ENCODE peak calls at places on chromosomes 16 and 17, in six cellular contexts. G is transverse colon; V is tibial nerve; X is naive thymus-derived CD4-positive, alpha-beta T cell; H is mesendoderm; P is lung. T is an unnamed sample. For H3K4me1, the result is how much of the 10 kb centered on the place peaks cover.

GRCh38 chr17:27466376-27466747 is 10.1 kb downstream of the KSR1 start:
- DNase-seq in G (no peak), V (no peak), X (no peak), H (no peak), P (no peak), T (no peak)

GRCh38 chr17:63772801-63773271 is 561 bp downstream of the CCDC47 start:
- DNase-seq in G (peak), V (no peak), X (no peak), H (peak), P (no peak), T (no peak)

GRCh38 chr16:53503270-53503911 is 382 bp upstream of the AKTIP start:
- DNase-seq in G (peak), V (peak), X (peak), H (peak), P (peak), T (peak)

GRCh38 chr16:85375282-85375681 is 237.8 kb upstream of the GSE1 start:
- DNase-seq in G (no peak), V (no peak), X (no peak), H (no peak), P (no peak), T (no peak)

GRCh38 chr17:4759776-4760236 is 11.9 kb upstream of the TM4SF5 start:
- DNase-seq in G (no peak), V (no peak), X (no peak), H (no peak), P (no peak), T (no peak)

GRCh38 chr17:48241131-48241591 is 133.6 kb downstream of the SNX11 start:
- DNase-seq in G (no peak), V (no peak), X (no peak), H (peak), P (peak), T (peak)

GRCh38 chr17:76122411-76123126 is 18.5 kb downstream of the FOXJ1 start:
- DNase-seq in G (no peak), V (no peak), X (no peak), H (no peak), P (no peak), T (no peak)

GRCh38 chr16:19284207-19284606 is 1.3 kb upstream of the CLEC19A start:
- DNase-seq in G (no peak), V (no peak), X (no peak), H (no peak), P (peak), T (no peak)

GRCh38 chr16:77090062-77090461 is 100.9 kb upstream of the MON1B start:
- DNase-seq in G (no peak), V (no peak), X (no peak), H (no peak), P (no peak), T (no peak)

GRCh38 chr17:80666867-80667266 is 122.2 kb downstream of the RPTOR start:
- DNase-seq in G (no peak), V (no peak), X (no peak), H (no peak), P (no peak), T (no peak)

GRCh38 chr17:76735006-76735405 is 2.1 kb downstream of the SRSF2 start:
- DNase-seq in G (no peak), V (no peak), X (no peak), H (no peak), P (no peak), T (no peak)

GRCh38 chr16:4322121-4323035 is 6.5 kb downstream of the GLIS2 start:
- DNase-seq in G (no peak), V (no peak), X (no peak), H (no peak), P (no peak), T (no peak)

GRCh38 chr17:58576679-58577367 is 62.4 kb upstream of the MTMR4 start:
- DNase-seq in G (no peak), V (no peak), X (no peak), H (no peak), P (no peak), T (no peak)

GRCh38 chr17:48550313-48551205 is 5.7 kb upstream of the HOXB2 start:
- DNase-seq in G (no peak), V (no peak), X (no peak), H (no peak), P (no peak), T (no peak)

GRCh38 chr17:19002805-19003542 is 1.6 kb downstream of the FAM83G start:
- DNase-seq in G (no peak), V (no peak), X (peak), H (no peak), P (no peak), T (no peak)

GRCh38 chr16:56842133-56842532 is 22.9 kb upstream of the SLC12A3 start:
- DNase-seq in G (no peak), V (no peak), X (no peak), H (no peak), P (no peak), T (no peak)

GRCh38 chr16:30351586-30352419 is 3.3 kb downstream of the CD2BP2 start:
- DNase-seq in G (peak), V (peak), X (no peak), H (no peak), P (peak), T (no peak)

GRCh38 chr17:62751350-62751691 is 56.8 kb downstream of the MARCHF10 start:
- DNase-seq in G (no peak), V (no peak), X (no peak), H (no peak), P (no peak), T (no peak)

GRCh38 chr16:14056970-14057369 is 14.1 kb upstream of the MRTFB start:
- DNase-seq in G (no peak), V (no peak), X (no peak), H (no peak), P (no peak), T (no peak)

GRCh38 chr17:41966453-41967140 is at the start of gene CNP:
- DNase-seq in G (peak), V (peak), X (peak), H (peak), P (peak), T (peak)

GRCh38 chr17:41959336-41960095 is 7.1 kb upstream of the CNP start:
- DNase-seq in G (no peak), V (no peak), X (no peak), H (peak), P (no peak), T (peak)

GRCh38 chr17:41962111-41962510 is 4.5 kb upstream of the CNP start:
- DNase-seq in G (no peak), V (no peak), X (no peak), H (no peak), P (no peak), T (no peak)

GRCh38 chr17:41965694-41966375 is 760 bp upstream of the CNP start:
- DNase-seq in G (peak), V (no peak), X (peak), H (peak), P (peak), T (no peak)

DNA sequence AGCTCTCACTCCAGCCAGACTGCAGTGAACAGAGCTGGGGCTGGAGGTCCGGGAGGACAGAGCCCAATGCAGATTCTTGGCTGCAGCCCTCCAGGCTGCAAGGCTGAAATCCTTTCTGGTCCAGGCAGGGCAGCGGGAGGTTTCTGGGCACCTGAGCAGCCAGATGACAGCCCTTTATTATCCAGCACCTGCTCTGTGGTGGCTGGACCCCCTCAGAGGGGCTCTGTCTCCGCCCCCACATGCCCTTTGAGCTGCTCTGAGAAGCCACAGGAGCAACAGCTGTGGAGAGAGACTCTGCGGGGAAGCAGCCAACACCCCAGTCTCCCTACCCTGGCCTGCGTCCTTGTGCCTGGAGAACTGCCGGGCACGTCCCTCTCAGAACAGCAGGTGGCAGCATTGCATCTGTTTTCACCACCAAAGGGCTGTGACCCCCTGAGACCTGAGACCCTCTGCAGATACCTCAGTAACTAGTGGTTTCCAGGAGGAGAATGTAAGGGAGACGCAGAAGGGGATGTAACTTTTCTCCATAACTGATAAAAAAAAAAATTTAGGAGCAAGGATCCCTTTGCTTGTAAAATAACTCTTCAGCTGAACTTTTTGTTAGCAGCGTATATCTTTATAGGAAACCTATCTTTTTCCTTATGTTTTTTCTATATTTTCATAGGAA is 3.7 kb upstream of the CNP start:
- DNase-seq in G (peak), V (peak), X (peak), H (peak), P (peak), T (peak)
- H3K4me1 ChIP-seq in G (under half), V (under half), X (under half), H (under half), P (under half), T (under half)

GRCh38 chr16:23678430-23679273 is at the start of gene PLK1:
- DNase-seq in G (peak), V (peak), X (peak), H (peak), P (peak), T (peak)
- H3K4me1 ChIP-seq in G (under half), V (under half), X (under half), H (under half), P (under half), T (under half)

GRCh38 chr16:25771812-25772568 is 80.2 kb downstream of the HS3ST4 start:
- DNase-seq in G (no peak), V (no peak), X (no peak), H (peak), P (no peak), T (no peak)
- H3K4me1 ChIP-seq in G (under half), V (under half), X (under half), H (under half), P (under half), T (under half)

GRCh38 chr16:15636392-15636873 is 6.5 kb downstream of the MARF1 start:
- DNase-seq in G (no peak), V (no peak), X (peak), H (no peak), P (no peak), T (no peak)
- H3K4me1 ChIP-seq in G (under half), V (under half), X (under half), H (under half), P (under half), T (under half)

GRCh38 chr17:30158896-30159625 is 42.4 kb downstream of the NSRP1 start:
- DNase-seq in G (no peak), V (no peak), X (no peak), H (no peak), P (no peak), T (no peak)

GRCh38 chr17:30165960-30166359 is 49.3 kb downstream of the NSRP1 start:
- DNase-seq in G (no peak), V (no peak), X (no peak), H (no peak), P (no peak), T (no peak)

GRCh38 chr17:30160419-30161172 is 44.0 kb downstream of the NSRP1 start:
- DNase-seq in G (no peak), V (no peak), X (no peak), H (no peak), P (no peak), T (no peak)

GRCh38 chr17:30164531-30164930 is 47.9 kb downstream of the NSRP1 start:
- DNase-seq in G (no peak), V (no peak), X (no peak), H (no peak), P (no peak), T (no peak)

DNA sequence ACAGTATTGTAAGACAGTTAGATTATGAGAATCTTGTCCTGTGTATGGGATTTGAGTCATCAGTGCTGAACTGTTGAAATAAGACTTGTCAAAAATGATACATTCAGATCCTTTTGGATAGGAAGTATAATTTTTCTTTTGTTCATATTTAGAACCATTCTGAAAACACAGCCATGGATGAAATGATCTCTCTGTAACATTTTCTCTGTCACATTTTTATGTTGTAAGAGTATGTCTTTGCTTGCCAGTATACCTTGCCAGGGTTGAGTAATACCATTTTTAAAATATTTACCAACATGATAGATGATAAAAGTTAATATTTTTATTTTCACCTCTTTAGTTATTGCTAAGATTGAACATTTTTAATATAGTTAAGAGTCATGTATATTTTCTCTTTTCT is 45.0 kb downstream of the NSRP1 start:
- DNase-seq in G (no peak), V (no peak), X (no peak), H (no peak), P (no peak), T (no peak)
- H3K4me1 ChIP-seq in G (under half), V (under half), X (under half), H (under half), P (under half), T (under half)

GRCh38 chr17:17971431-17972125 is 622 bp downstream of the TOM1L2 start:
- DNase-seq in G (peak), V (no peak), X (peak), H (peak), P (peak), T (no peak)
- H3K4me1 ChIP-seq in G (under half), V (under half), X (under half), H (under half), P (under half), T (under half)

GRCh38 chr17:50920891-50921595 is 54.9 kb upstream of the TOB1 start:
- DNase-seq in G (peak), V (no peak), X (no peak), H (no peak), P (no peak), T (no peak)

GRCh38 chr17:50920041-50920410 is 53.9 kb upstream of the TOB1 start:
- DNase-seq in G (no peak), V (no peak), X (no peak), H (no peak), P (no peak), T (no peak)

GRCh38 chr17:50922739-50923405 is 56.7 kb upstream of the TOB1 start:
- DNase-seq in G (peak), V (no peak), X (no peak), H (no peak), P (no peak), T (no peak)

GRCh38 chr17:50923611-50924010 is 57.5 kb upstream of the TOB1 start:
- DNase-seq in G (no peak), V (no peak), X (no peak), H (no peak), P (no peak), T (peak)

DNA sequence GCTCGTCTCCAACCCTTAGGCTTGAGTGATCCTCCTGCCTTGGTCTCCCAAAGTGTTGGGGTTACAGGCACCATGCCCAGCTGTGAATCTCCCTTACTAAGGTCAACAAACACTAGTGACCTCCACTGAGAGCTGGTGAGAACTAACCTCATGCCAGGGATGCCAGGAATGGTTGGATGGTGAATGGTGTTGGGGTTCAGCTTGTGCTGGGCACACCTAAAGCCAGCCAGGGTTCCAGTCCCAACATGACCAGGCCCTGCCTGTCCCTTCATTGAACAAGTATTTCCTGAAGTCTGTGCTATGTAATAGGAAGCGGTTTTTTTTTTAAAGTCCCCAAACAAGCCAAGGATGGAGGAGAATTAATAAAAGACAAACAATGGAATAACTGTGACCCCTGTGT is 56.0 kb upstream of the TOB1 start:
- DNase-seq in G (no peak), V (no peak), X (no peak), H (no peak), P (no peak), T (no peak)
- H3K4me1 ChIP-seq in G (half or more), V (under half), X (under half), H (under half), P (under half), T (under half)

DNA sequence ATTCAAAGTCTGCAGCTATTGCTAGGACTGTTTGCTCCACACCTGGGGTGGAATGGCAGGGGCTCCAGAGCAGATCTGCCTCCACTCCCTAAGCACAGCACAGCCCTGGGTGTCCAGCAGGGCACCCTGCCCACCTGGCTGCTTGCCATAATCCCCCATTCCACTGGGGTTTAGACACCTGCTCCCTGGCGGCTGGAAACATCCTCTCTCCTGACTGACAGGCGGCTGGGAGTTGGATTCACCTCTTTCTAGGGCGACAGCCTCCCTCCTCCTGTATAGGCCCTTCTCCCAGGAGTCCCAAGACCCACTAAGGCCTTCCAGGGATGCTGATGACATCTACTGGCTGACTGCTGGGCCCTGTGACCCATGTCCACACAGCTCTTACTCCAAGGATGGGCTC is 18.0 kb downstream of the HDAC5 start:
- DNase-seq in G (no peak), V (no peak), X (no peak), H (no peak), P (no peak), T (peak)
- H3K4me1 ChIP-seq in G (under half), V (under half), X (under half), H (under half), P (under half), T (under half)

GRCh38 chr16:67669499-67670101 is 3.0 kb downstream of the C16orf86 start:
- DNase-seq in G (no peak), V (no peak), X (no peak), H (no peak), P (no peak), T (no peak)
- H3K4me1 ChIP-seq in G (under half), V (under half), X (under half), H (under half), P (under half), T (under half)

GRCh38 chr17:55434721-55435120 is 13.1 kb upstream of the MMD start:
- DNase-seq in G (no peak), V (no peak), X (no peak), H (no peak), P (no peak), T (no peak)

GRCh38 chr17:55435408-55435807 is 13.8 kb upstream of the MMD start:
- DNase-seq in G (no peak), V (no peak), X (no peak), H (no peak), P (no peak), T (no peak)

GRCh38 chr17:55437165-55437605 is 15.6 kb upstream of the MMD start:
- DNase-seq in G (no peak), V (no peak), X (no peak), H (peak), P (no peak), T (no peak)

GRCh38 chr17:55433629-55434422 is 12.2 kb upstream of the MMD start:
- DNase-seq in G (peak), V (no peak), X (no peak), H (no peak), P (peak), T (no peak)

DNA sequence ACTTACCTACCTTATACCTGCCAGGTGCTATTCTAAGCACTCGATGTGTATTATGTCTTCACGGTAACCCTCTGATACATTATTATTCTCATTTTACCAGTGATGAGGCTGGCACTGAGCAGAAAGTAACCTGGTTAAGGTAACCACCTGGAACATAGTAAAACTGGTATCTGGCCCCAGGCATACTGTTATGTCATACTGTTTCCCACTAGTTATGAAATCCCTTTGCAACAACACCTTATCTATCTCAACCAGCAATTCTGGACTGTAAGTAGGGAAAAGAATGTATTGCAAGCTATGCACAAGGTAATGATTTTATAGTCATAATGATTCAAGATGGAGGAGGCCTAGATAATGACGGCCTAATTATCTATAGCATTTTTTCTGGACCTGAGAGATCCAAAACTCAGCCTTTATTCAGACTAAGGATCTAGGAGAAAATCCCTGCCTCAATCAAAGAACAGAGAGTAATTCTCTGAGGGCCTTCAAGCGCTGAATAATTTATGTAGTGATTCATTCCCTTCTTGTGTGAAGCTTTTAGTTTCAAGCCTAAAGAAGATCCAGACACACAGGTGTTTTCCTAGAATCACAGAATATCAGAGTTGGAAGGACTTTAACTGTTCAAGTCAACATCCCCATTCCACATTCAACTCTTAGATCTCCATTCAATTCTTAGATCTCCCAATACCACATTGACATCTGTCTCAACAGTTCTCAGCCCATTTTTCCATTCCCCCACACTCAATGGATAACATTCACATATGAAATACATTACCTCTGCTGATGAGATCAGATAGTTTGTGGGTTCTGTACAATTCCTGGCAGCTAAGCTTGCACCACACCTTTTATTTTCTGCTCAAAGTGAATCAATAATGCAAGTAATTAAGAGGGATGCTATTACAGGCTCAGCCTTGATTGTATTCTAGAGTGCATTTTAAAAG is 14.9 kb upstream of the MMD start:
- DNase-seq in G (no peak), V (no peak), X (no peak), H (no peak), P (no peak), T (no peak)
- H3K4me1 ChIP-seq in G (under half), V (under half), X (under half), H (under half), P (under half), T (under half)